ENCODE peak calls at places on chromosomes 16 and 17, in six cellular contexts. One of them, this sample, is unnamed.
A peak's percentile ranks its signal among the peaks of the same experiment; 100 is the strongest.

GRCh38 chr17:70352834-70353233 is 183.5 kb downstream of the KCNJ2 start:
- DNase-seq in NCI-H1048: no peak
- DNase-seq in AG20443: no peak
- DNase-seq in C1 segment of cervical spinal cord: no peak
- DNase-seq in nephron progenitor cell: no peak
- DNase-seq in WTC11: no peak
- DNase-seq in this sample: no peak

GRCh38 chr16:79970551-79971236 is 370.2 kb upstream of the MAF start:
- DNase-seq in NCI-H1048: no peak
- DNase-seq in AG20443: peak; percentile 17
- DNase-seq in C1 segment of cervical spinal cord: no peak
- DNase-seq in nephron progenitor cell: no peak
- DNase-seq in WTC11: no peak
- DNase-seq in this sample: no peak

GRCh38 chr16:57498031-57498430 is 11.7 kb upstream of the DOK4 start:
- DNase-seq in NCI-H1048: no peak
- DNase-seq in AG20443: no peak
- DNase-seq in C1 segment of cervical spinal cord: no peak
- DNase-seq in nephron progenitor cell: no peak
- DNase-seq in WTC11: no peak
- DNase-seq in this sample: no peak

GRCh38 chr17:1412185-1413110 is 12.4 kb upstream of the YWHAE start:
- DNase-seq in NCI-H1048: no peak
- DNase-seq in AG20443: no peak
- DNase-seq in C1 segment of cervical spinal cord: no peak
- DNase-seq in nephron progenitor cell: no peak
- DNase-seq in WTC11: no peak
- DNase-seq in this sample: no peak

GRCh38 chr16:47136101-47136820 is 7.5 kb downstream of the NETO2 start:
- DNase-seq in NCI-H1048: no peak
- DNase-seq in AG20443: no peak
- DNase-seq in C1 segment of cervical spinal cord: no peak
- DNase-seq in nephron progenitor cell: no peak
- DNase-seq in WTC11: no peak
- DNase-seq in this sample: no peak

GRCh38 chr16:30122621-30123160 is 329 bp downstream of the MAPK3 start:
- DNase-seq in NCI-H1048: no peak
- DNase-seq in AG20443: no peak
- DNase-seq in C1 segment of cervical spinal cord: no peak
- DNase-seq in nephron progenitor cell: no peak
- DNase-seq in WTC11: peak; percentile 57
- DNase-seq in this sample: no peak

GRCh38 chr17:45784293-45784582 is at the start of gene CRHR1:
- DNase-seq in NCI-H1048: no peak
- DNase-seq in AG20443: peak; percentile 30
- DNase-seq in C1 segment of cervical spinal cord: no peak
- DNase-seq in nephron progenitor cell: no peak
- DNase-seq in WTC11: no peak
- DNase-seq in this sample: no peak

GRCh38 chr17:41529491-41529915 is 1.4 kb upstream of the KRT19 start:
- DNase-seq in NCI-H1048: no peak
- DNase-seq in AG20443: no peak
- DNase-seq in C1 segment of cervical spinal cord: no peak
- DNase-seq in nephron progenitor cell: no peak
- DNase-seq in WTC11: no peak
- DNase-seq in this sample: no peak

GRCh38 chr17:62653002-62653830 is 25.7 kb downstream of the MRC2 start:
- DNase-seq in NCI-H1048: no peak
- DNase-seq in AG20443: peak; percentile 82
- DNase-seq in C1 segment of cervical spinal cord: no peak
- DNase-seq in nephron progenitor cell: peak; percentile 81
- DNase-seq in WTC11: peak; percentile 85
- DNase-seq in this sample: peak; percentile 64

GRCh38 chr17:10149573-10150399 is 48.6 kb downstream of the GAS7 start:
- DNase-seq in NCI-H1048: no peak
- DNase-seq in AG20443: peak; percentile 59
- DNase-seq in C1 segment of cervical spinal cord: no peak
- DNase-seq in nephron progenitor cell: no peak
- DNase-seq in WTC11: no peak
- DNase-seq in this sample: no peak

GRCh38 chr16:9316008-9316407 is 224.6 kb downstream of the HAPSTR1 start:
- DNase-seq in NCI-H1048: no peak
- DNase-seq in AG20443: no peak
- DNase-seq in C1 segment of cervical spinal cord: no peak
- DNase-seq in nephron progenitor cell: no peak
- DNase-seq in WTC11: no peak
- DNase-seq in this sample: no peak

GRCh38 chr16:83935005-83935857 is 17.8 kb upstream of the OSGIN1 start:
- DNase-seq in NCI-H1048: no peak
- DNase-seq in AG20443: no peak
- DNase-seq in C1 segment of cervical spinal cord: no peak
- DNase-seq in nephron progenitor cell: no peak
- DNase-seq in WTC11: no peak
- DNase-seq in this sample: no peak

GRCh38 chr17:10385871-10386270 is 13.1 kb upstream of the MYH13 start:
- DNase-seq in NCI-H1048: no peak
- DNase-seq in AG20443: no peak
- DNase-seq in C1 segment of cervical spinal cord: no peak
- DNase-seq in nephron progenitor cell: no peak
- DNase-seq in WTC11: no peak
- DNase-seq in this sample: no peak

GRCh38 chr16:47037396-47037745 is 63.9 kb upstream of the DNAJA2 start:
- DNase-seq in NCI-H1048: no peak
- DNase-seq in AG20443: no peak
- DNase-seq in C1 segment of cervical spinal cord: peak; percentile 32
- DNase-seq in nephron progenitor cell: no peak
- DNase-seq in WTC11: peak; percentile 39
- DNase-seq in this sample: no peak

GRCh38 chr16:80583466-80583865 is 42.7 kb downstream of the DYNLRB2 start:
- DNase-seq in NCI-H1048: no peak
- DNase-seq in AG20443: peak; percentile 71
- DNase-seq in C1 segment of cervical spinal cord: no peak
- DNase-seq in nephron progenitor cell: no peak
- DNase-seq in WTC11: no peak
- DNase-seq in this sample: no peak

GRCh38 chr17:2949469-2950044 is 113.8 kb downstream of the OR1D5 start:
- DNase-seq in NCI-H1048: no peak
- DNase-seq in AG20443: peak; percentile 94
- DNase-seq in C1 segment of cervical spinal cord: no peak
- DNase-seq in nephron progenitor cell: no peak
- DNase-seq in WTC11: no peak
- DNase-seq in this sample: no peak

GRCh38 chr17:52841971-52842370 is 683.5 kb upstream of the CA10 start:
- DNase-seq in NCI-H1048: no peak
- DNase-seq in AG20443: no peak
- DNase-seq in C1 segment of cervical spinal cord: no peak
- DNase-seq in nephron progenitor cell: no peak
- DNase-seq in WTC11: no peak
- DNase-seq in this sample: no peak

GRCh38 chr16:88758227-88758943 is 26.6 kb downstream of the PIEZO1 start:
- DNase-seq in NCI-H1048: no peak
- DNase-seq in AG20443: no peak
- DNase-seq in C1 segment of cervical spinal cord: no peak
- DNase-seq in nephron progenitor cell: no peak
- DNase-seq in WTC11: no peak
- DNase-seq in this sample: no peak

GRCh38 chr17:14725729-14726128 is 424.8 kb downstream of the HS3ST3B1 start:
- DNase-seq in NCI-H1048: no peak
- DNase-seq in AG20443: no peak
- DNase-seq in C1 segment of cervical spinal cord: no peak
- DNase-seq in nephron progenitor cell: no peak
- DNase-seq in WTC11: no peak
- DNase-seq in this sample: no peak

GRCh38 chr17:3956983-3957382 is 7.3 kb downstream of the ATP2A3 start:
- DNase-seq in NCI-H1048: no peak
- DNase-seq in AG20443: no peak
- DNase-seq in C1 segment of cervical spinal cord: no peak
- DNase-seq in nephron progenitor cell: no peak
- DNase-seq in WTC11: no peak
- DNase-seq in this sample: no peak

GRCh38 chr17:10605221-10605783 is 51.8 kb downstream of the MYH3 start:
- DNase-seq in NCI-H1048: no peak
- DNase-seq in AG20443: no peak
- DNase-seq in C1 segment of cervical spinal cord: no peak
- DNase-seq in nephron progenitor cell: no peak
- DNase-seq in WTC11: no peak
- DNase-seq in this sample: no peak

GRCh38 chr16:11302977-11303376 is 21.8 kb upstream of the PRM1 start:
- DNase-seq in NCI-H1048: no peak
- DNase-seq in AG20443: no peak
- DNase-seq in C1 segment of cervical spinal cord: no peak
- DNase-seq in nephron progenitor cell: no peak
- DNase-seq in WTC11: no peak
- DNase-seq in this sample: no peak

GRCh38 chr17:50280068-50280467 is 5.8 kb downstream of the TMEM92 start:
- DNase-seq in NCI-H1048: no peak
- DNase-seq in AG20443: no peak
- DNase-seq in C1 segment of cervical spinal cord: no peak
- DNase-seq in nephron progenitor cell: no peak
- DNase-seq in WTC11: no peak
- DNase-seq in this sample: no peak

GRCh38 chr17:63702223-63702577 is 2.3 kb upstream of the LIMD2 start:
- DNase-seq in NCI-H1048: no peak
- DNase-seq in AG20443: no peak
- DNase-seq in C1 segment of cervical spinal cord: no peak
- DNase-seq in nephron progenitor cell: no peak
- DNase-seq in WTC11: no peak
- DNase-seq in this sample: no peak

GRCh38 chr17:42586514-42587230 is 9.1 kb upstream of the PSMC3IP start:
- DNase-seq in NCI-H1048: no peak
- DNase-seq in AG20443: no peak
- DNase-seq in C1 segment of cervical spinal cord: no peak
- DNase-seq in nephron progenitor cell: no peak
- DNase-seq in WTC11: no peak
- DNase-seq in this sample: no peak

GRCh38 chr16:73170587-73170986 is 122.7 kb upstream of the ZFHX3 start:
- DNase-seq in NCI-H1048: no peak
- DNase-seq in AG20443: no peak
- DNase-seq in C1 segment of cervical spinal cord: no peak
- DNase-seq in nephron progenitor cell: no peak
- DNase-seq in WTC11: no peak
- DNase-seq in this sample: peak; percentile 10

GRCh38 chr16:49084628-49085390 is 196.8 kb downstream of the CBLN1 start:
- DNase-seq in NCI-H1048: no peak
- DNase-seq in AG20443: no peak
- DNase-seq in C1 segment of cervical spinal cord: no peak
- DNase-seq in nephron progenitor cell: no peak
- DNase-seq in WTC11: no peak
- DNase-seq in this sample: no peak

GRCh38 chr16:513950-514349 is 13.6 kb upstream of the CAPN15 start:
- DNase-seq in NCI-H1048: no peak
- DNase-seq in AG20443: no peak
- DNase-seq in C1 segment of cervical spinal cord: no peak
- DNase-seq in nephron progenitor cell: no peak
- DNase-seq in WTC11: no peak
- DNase-seq in this sample: no peak

GRCh38 chr17:7259555-7259889 is 2.8 kb downstream of the CLDN7 start:
- DNase-seq in NCI-H1048: no peak
- DNase-seq in AG20443: no peak
- DNase-seq in C1 segment of cervical spinal cord: no peak
- DNase-seq in nephron progenitor cell: no peak
- DNase-seq in WTC11: no peak
- DNase-seq in this sample: no peak

GRCh38 chr17:64387145-64387473 is 3.6 kb downstream of the PECAM1 start:
- DNase-seq in NCI-H1048: no peak
- DNase-seq in AG20443: no peak
- DNase-seq in C1 segment of cervical spinal cord: no peak
- DNase-seq in nephron progenitor cell: no peak
- DNase-seq in WTC11: no peak
- DNase-seq in this sample: no peak

GRCh38 chr17:45130640-45131293 is 1.5 kb downstream of the PLCD3 start:
- DNase-seq in NCI-H1048: no peak
- DNase-seq in AG20443: no peak
- DNase-seq in C1 segment of cervical spinal cord: no peak
- DNase-seq in nephron progenitor cell: no peak
- DNase-seq in WTC11: no peak
- DNase-seq in this sample: no peak

GRCh38 chr17:81386646-81387234 is 8.5 kb upstream of the BAHCC1 start:
- DNase-seq in NCI-H1048: no peak
- DNase-seq in AG20443: peak; percentile 54
- DNase-seq in C1 segment of cervical spinal cord: peak; percentile 47
- DNase-seq in nephron progenitor cell: peak; percentile 79
- DNase-seq in WTC11: no peak
- DNase-seq in this sample: peak; percentile 55

GRCh38 chr16:49532873-49533272 is 159.3 kb downstream of the C16orf78 start:
- DNase-seq in NCI-H1048: no peak
- DNase-seq in AG20443: no peak
- DNase-seq in C1 segment of cervical spinal cord: no peak
- DNase-seq in nephron progenitor cell: no peak
- DNase-seq in WTC11: no peak
- DNase-seq in this sample: no peak

GRCh38 chr16:89375021-89375420 is 115.3 kb downstream of the ANKRD11 start:
- DNase-seq in NCI-H1048: no peak
- DNase-seq in AG20443: no peak
- DNase-seq in C1 segment of cervical spinal cord: no peak
- DNase-seq in nephron progenitor cell: no peak
- DNase-seq in WTC11: no peak
- DNase-seq in this sample: no peak

GRCh38 chr17:50364715-50365114 is 8.3 kb downstream of the MRPL27 start:
- DNase-seq in NCI-H1048: no peak
- DNase-seq in AG20443: peak; percentile 63
- DNase-seq in C1 segment of cervical spinal cord: no peak
- DNase-seq in nephron progenitor cell: peak; percentile 18
- DNase-seq in WTC11: no peak
- DNase-seq in this sample: no peak

GRCh38 chr17:30345527-30346075 is 11.7 kb upstream of the TMIGD1 start:
- DNase-seq in NCI-H1048: no peak
- DNase-seq in AG20443: no peak
- DNase-seq in C1 segment of cervical spinal cord: no peak
- DNase-seq in nephron progenitor cell: no peak
- DNase-seq in WTC11: no peak
- DNase-seq in this sample: no peak

GRCh38 chr16:30896203-30896889 is at the start of gene CTF1:
- DNase-seq in NCI-H1048: no peak
- DNase-seq in AG20443: peak; percentile 89
- DNase-seq in C1 segment of cervical spinal cord: no peak
- DNase-seq in nephron progenitor cell: peak; percentile 76
- DNase-seq in WTC11: peak; percentile 77
- DNase-seq in this sample: peak; percentile 57